ENCODE peak calls at places on chromosome 3, in six cellular contexts. X, I, N, D, P and O are unnamed samples.
A peak's percentile ranks its signal among the peaks of the same experiment; 100 is the strongest.

GRCh38 chr3:48427630-48427962 is 2.3 kb downstream of the PLXNB1 start:
- DNase-seq in X (no peak), I (no peak), N (no peak), D (peak; percentile 50), P (no peak), O (peak; percentile 16)

GRCh38 chr3:69370945-69371301 is 15.0 kb downstream of the FRMD4B start:
- DNase-seq in X (no peak), I (no peak), N (no peak), D (no peak), P (no peak), O (peak; percentile 48)

GRCh38 chr3:78889345-78889744 is 878.5 kb downstream of the ROBO1 start:
- DNase-seq in X (no peak), I (no peak), N (no peak), D (no peak), P (no peak), O (no peak)

GRCh38 chr3:46959169-46959515 is 17.4 kb downstream of the CCDC12 start:
- DNase-seq in X (no peak), I (no peak), N (no peak), D (no peak), P (no peak), O (no peak)

GRCh38 chr3:194330579-194330978 is 20.5 kb downstream of the CPN2 start:
- DNase-seq in X (no peak), I (peak; percentile 56), N (no peak), D (peak; percentile 80), P (peak; percentile 64), O (peak; percentile 57)

GRCh38 chr3:9222049-9222448 is 27.4 kb downstream of the SRGAP3 start:
- DNase-seq in X (no peak), I (no peak), N (no peak), D (no peak), P (no peak), O (no peak)

GRCh38 chr3:172856766-172857742 is 106.5 kb downstream of the ECT2 start:
- DNase-seq in X (no peak), I (no peak), N (no peak), D (peak; percentile 70), P (peak; percentile 71), O (no peak)

GRCh38 chr3:156619376-156619775 is 55.0 kb upstream of the TIPARP start:
- DNase-seq in X (no peak), I (no peak), N (no peak), D (no peak), P (peak; percentile 32), O (peak; percentile 33)

GRCh38 chr3:124817079-124817478 is 70.1 kb downstream of the ITGB5 start:
- DNase-seq in X (no peak), I (no peak), N (no peak), D (no peak), P (no peak), O (no peak)

GRCh38 chr3:99250272-99250671 is 348.8 kb upstream of the DCBLD2 start:
- DNase-seq in X (no peak), I (no peak), N (no peak), D (no peak), P (peak; percentile 89), O (peak; percentile 69)

GRCh38 chr3:153242900-153243299 is 80.9 kb downstream of the RAP2B start:
- DNase-seq in X (no peak), I (no peak), N (no peak), D (no peak), P (no peak), O (no peak)

GRCh38 chr3:101009386-101009785 is 16.2 kb upstream of the ABI3BP start:
- DNase-seq in X (no peak), I (no peak), N (no peak), D (no peak), P (no peak), O (no peak)

GRCh38 chr3:161409858-161410257 is 38.5 kb upstream of the SPTSSB start:
- DNase-seq in X (no peak), I (no peak), N (no peak), D (no peak), P (no peak), O (no peak)
- H3K4me1 ChIP-seq in X (peaks cover 4% of the 10 kb centered on the region), I (no peaks in the 10 kb centered on the region), N (no peaks in the 10 kb centered on the region), D (no peaks in the 10 kb centered on the region), P (peaks cover 18% of the 10 kb centered on the region), O (peaks cover 15% of the 10 kb centered on the region)

GRCh38 chr3:57061556-57061955 is 1.1 kb downstream of the SPATA12 start:
- DNase-seq in X (no peak), I (no peak), N (no peak), D (no peak), P (no peak), O (no peak)
- H3K9ac ChIP-seq in X (no peak overlapping the region), I (no peak overlapping the region), N (no peak overlapping the region), D (no peak overlapping the region), P (no peak overlapping the region), O (no peak overlapping the region)

GRCh38 chr3:4757056-4757948 is 221.9 kb upstream of the BHLHE40 start:
- DNase-seq in X (no peak), I (no peak), N (no peak), D (no peak), P (no peak), O (no peak)
- H3K4me1 ChIP-seq in X (no peaks in the 10 kb centered on the region), I (peaks cover 13% of the 10 kb centered on the region), N (no peaks in the 10 kb centered on the region), D (peaks cover 52% of the 10 kb centered on the region), P (peaks cover under 1% of the 10 kb centered on the region), O (peaks cover under 1% of the 10 kb centered on the region)

GRCh38 chr3:170905862-170906261 is 2.6 kb downstream of the EIF5A2 start:
- DNase-seq in X (no peak), I (no peak), N (no peak), D (no peak), P (no peak), O (peak; percentile 9)
- H3K9ac ChIP-seq in X (no peak overlapping the region), I (no peak overlapping the region), N (no peak overlapping the region), D (no peak overlapping the region), P (no peak overlapping the region), O (no peak overlapping the region)

GRCh38 chr3:56754753-56755365 is 46.9 kb downstream of the ARHGEF3 start:
- DNase-seq in X (no peak), I (no peak), N (no peak), D (peak; percentile 76), P (no peak), O (no peak)
- H3K4me1 ChIP-seq in X (no peaks in the 10 kb centered on the region), I (peaks cover 7% of the 10 kb centered on the region), N (no peaks in the 10 kb centered on the region), D (peaks cover 12% of the 10 kb centered on the region), P (peaks cover 9% of the 10 kb centered on the region), O (peaks cover 26% of the 10 kb centered on the region)

GRCh38 chr3:188154758-188155574 is 1.0 kb downstream of the LPP start:
- DNase-seq in X (no peak), I (no peak), N (no peak), D (no peak), P (no peak), O (peak; percentile 43)

GRCh38 chr3:188156051-188156450 is 2.1 kb downstream of the LPP start:
- DNase-seq in X (no peak), I (no peak), N (no peak), D (no peak), P (no peak), O (no peak)

GRCh38 chr3:188152660-188153497 is 1.1 kb upstream of the LPP start:
- DNase-seq in X (peak; percentile 44), I (peak; percentile 13), N (peak; percentile 61), D (peak; percentile 82), P (peak; percentile 66), O (peak; percentile 69)

GRCh38 chr3:188153498-188153948 is 434 bp upstream of the LPP start:
- DNase-seq in X (peak; percentile 94), I (peak; percentile 58), N (peak; percentile 83), D (peak; percentile 94), P (peak; percentile 94), O (peak; percentile 96)

DNA sequence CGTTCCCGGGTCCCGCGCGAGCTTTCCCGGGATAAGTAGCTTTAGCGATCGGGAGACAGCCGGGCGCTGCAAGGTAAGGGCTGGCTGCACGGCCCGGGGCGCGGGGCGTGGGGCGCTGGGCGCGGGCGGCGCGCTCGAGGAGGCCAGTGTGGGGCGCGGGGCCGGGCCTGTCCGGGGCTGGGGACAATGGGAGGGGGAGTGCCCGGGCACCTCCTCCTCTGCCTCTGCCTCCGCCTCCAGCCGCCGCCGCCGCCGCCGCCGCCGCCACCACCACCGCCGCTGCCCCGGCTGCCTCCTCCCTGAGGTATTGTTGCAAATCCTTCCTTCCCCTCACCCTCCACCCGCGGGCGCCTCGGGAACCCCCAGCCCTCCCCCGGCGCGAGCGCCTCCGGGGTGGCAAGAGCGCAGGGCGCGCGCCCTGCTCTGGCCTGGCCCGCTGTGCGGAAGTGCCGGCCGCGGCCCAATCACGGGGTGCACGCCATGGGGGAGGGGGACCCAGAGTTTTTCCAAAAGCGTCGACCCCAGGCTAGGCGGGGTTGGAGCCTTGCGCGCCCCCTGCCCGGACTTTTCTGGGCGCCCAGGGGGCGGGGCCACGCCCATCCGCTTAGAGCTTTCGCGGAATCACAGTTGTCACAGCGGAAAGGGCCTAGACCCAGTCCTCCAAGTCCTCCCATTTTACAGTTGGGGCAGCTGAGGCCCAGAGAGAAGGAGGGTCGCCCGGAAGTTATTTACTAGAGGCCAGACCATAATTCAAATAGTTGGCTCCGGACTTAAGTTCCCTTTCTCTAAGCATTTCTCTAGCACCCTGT is at the start of gene LPP:
- DNase-seq in X (peak; percentile 89), I (peak; percentile 72), N (peak; percentile 84), D (peak; percentile 94), P (peak; percentile 53), O (no peak)
- H3K9ac ChIP-seq in X (peak within 1 kb of the TSS; percentile 88), I (peak within 1 kb of the TSS; percentile 94), N (peak within 1 kb of the TSS; percentile 89), D (peak within 1 kb of the TSS; percentile 86), P (peak within 1 kb of the TSS; percentile 91), O (peak within 1 kb of the TSS; percentile 98)

DNA sequence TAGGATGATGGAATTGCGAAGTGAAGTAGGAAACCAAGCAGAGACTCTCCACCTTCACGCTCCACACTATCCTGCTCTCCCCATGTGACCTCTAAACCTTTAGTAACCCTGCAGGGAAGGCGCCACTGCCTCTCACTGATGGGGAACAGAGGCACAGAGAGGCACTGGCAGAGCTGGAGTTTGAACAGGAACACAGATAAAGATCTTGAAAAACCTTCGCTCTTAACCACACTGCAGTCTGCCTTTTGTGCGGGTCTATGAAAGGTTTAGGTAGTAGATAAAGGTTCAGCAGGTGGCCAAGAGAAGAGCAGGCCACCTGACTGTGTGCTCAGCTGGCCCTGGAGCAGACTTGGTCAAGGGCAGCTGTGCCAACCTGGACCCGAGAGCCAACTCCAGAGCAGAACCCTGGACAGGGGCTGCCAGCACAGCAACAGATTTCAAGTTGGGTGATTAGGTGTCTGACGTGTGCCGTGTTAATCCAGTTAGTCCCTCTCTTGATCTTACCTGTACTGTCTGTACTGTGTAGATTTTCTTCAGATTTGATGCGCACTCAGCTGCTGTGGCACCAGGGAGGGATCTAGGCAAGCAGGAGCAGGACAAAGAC is 15.2 kb downstream of the EIF4E3 start:
- DNase-seq in X (no peak), I (no peak), N (no peak), D (no peak), P (no peak), O (no peak)
- H3K4me1 ChIP-seq in X (no peaks in the 10 kb centered on the region), I (no peaks in the 10 kb centered on the region), N (no peaks in the 10 kb centered on the region), D (peaks cover 8% of the 10 kb centered on the region), P (no peaks in the 10 kb centered on the region), O (peaks cover 41% of the 10 kb centered on the region)